ENCODE peak calls at places on chromosome 2, in ten cellular contexts. J is upper lobe of left lung, Q is tibial nerve, Y is brain microvascular endothelial cell, T is GM10248, C is endothelial cell, M is choroid plexus epithelial cell, U is HCT116, B is coronary artery, G is mammary epithelial cell. D is an unnamed sample.

GRCh38 chr2:205660521-205661124 is 21.7 kb upstream of the NRP2 start:
- DNase-seq in Q (peak), J (no peak), M (peak), U (no peak), B (no peak), Y (peak), G (peak), C (no peak), T (peak), D (no peak)

GRCh38 chr2:209808521-209808920 is 36.9 kb downstream of the UNC80 start:
- DNase-seq in G (no peak), T (peak), Q (no peak), Y (no peak), U (no peak), B (no peak), J (no peak), C (no peak), M (no peak), D (no peak)

GRCh38 chr2:233433794-233434193 is 79.5 kb downstream of the DGKD start:
- DNase-seq in C (no peak), Y (no peak), Q (no peak), T (no peak), B (no peak), J (no peak), U (no peak), G (no peak), M (no peak), D (no peak)

GRCh38 chr2:51505533-51505932 is 473.6 kb upstream of the NRXN1 start:
- DNase-seq in U (no peak), J (no peak), B (no peak), M (peak), T (no peak), G (no peak), C (no peak), Q (no peak), Y (no peak), D (no peak)

GRCh38 chr2:30828586-30828985 is 21.3 kb upstream of the CAPN13 start:
- DNase-seq in U (no peak), C (no peak), T (no peak), M (no peak), G (no peak), Q (no peak), J (no peak), Y (no peak), B (no peak), D (no peak)

GRCh38 chr2:231781798-231782726 is 980 bp upstream of the PDE6D start:
- DNase-seq in Q (peak), T (peak), J (peak), U (peak), G (peak), B (no peak), Y (peak), C (peak), M (peak), D (no peak)

GRCh38 chr2:188845692-188846091 is 128.5 kb upstream of the COL3A1 start:
- DNase-seq in T (no peak), M (peak), B (no peak), Q (no peak), J (no peak), Y (no peak), C (no peak), G (no peak), U (no peak), D (no peak)

GRCh38 chr2:195473802-195474201 is 183.2 kb upstream of the SLC39A10 start:
- DNase-seq in M (no peak), U (no peak), C (no peak), T (no peak), G (no peak), J (no peak), Y (no peak), B (no peak), Q (no peak), D (no peak)

GRCh38 chr2:73359915-73360697 is 25.5 kb upstream of the ALMS1 start:
- DNase-seq in C (no peak), U (no peak), T (no peak), B (no peak), J (no peak), M (peak), Y (no peak), G (no peak), Q (no peak), D (no peak)

GRCh38 chr2:17146358-17146757 is 371.9 kb downstream of the RAD51AP2 start:
- DNase-seq in U (no peak), Q (no peak), B (no peak), J (no peak), Y (no peak), G (no peak), T (no peak), M (no peak), C (no peak), D (no peak)

GRCh38 chr2:17149945-17150344 is 368.3 kb downstream of the RAD51AP2 start:
- DNase-seq in Y (no peak), T (no peak), Q (no peak), M (no peak), J (no peak), U (no peak), B (no peak), C (no peak), G (no peak), D (no peak)

DNA sequence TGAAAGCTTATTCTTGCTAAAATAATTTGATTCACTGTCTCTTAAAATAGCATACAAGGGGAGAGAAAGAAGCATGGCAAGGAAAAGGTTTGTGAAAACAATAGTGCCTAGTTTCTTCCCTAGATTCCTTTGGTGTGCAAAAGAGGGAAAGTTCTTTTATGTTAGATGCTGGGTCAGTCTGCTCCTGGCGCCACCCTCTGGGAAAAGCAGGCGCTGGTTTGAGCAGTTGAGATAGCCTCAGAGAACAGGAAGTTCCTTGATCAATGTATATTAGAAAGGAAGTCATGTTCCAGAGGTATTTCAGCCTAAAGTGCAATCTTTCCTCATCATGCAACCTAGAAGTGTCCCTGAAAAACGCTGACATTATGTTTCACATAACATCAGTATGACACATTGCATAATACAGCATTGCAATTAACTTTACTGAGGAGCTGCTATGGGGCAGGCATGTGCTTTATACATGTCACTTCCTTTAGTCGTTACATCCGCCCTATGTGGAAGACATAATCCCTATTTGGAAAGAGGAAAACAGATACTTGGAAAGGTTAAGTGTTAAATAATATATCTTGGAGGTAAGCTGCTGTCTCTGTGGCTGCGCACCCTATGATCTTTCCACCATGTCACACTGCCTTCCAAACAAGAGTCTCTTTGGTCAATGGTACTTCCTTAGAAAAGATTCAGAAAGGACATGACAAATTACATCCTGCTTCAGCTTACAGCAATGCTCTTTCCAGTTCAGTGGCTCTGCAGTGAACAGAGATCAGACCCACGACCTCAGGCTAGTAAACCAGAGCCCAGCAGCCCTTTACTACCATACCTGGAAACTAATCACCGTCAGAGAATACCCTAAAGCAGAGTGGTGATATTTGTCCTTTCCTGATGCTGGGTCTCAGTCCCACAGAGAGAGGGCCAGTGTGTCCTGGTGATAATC is 369.7 kb downstream of the RAD51AP2 start:
- DNase-seq in M (peak), B (no peak), C (peak), U (peak), Y (peak), J (no peak), T (no peak), G (peak), Q (no peak), D (peak)
- TF ChIP-seq CTCF in M (peak), B (no peak), C (no peak), U (no peak), Y (peak), J (no peak), T (no peak), G (peak), Q (no peak), D (peak)

GRCh38 chr2:153623020-153623419 is 144.5 kb upstream of the RPRM start:
- DNase-seq in U (no peak), G (no peak), M (no peak), B (no peak), Q (no peak), T (no peak), Y (no peak), J (no peak), C (no peak), D (no peak)

DNA sequence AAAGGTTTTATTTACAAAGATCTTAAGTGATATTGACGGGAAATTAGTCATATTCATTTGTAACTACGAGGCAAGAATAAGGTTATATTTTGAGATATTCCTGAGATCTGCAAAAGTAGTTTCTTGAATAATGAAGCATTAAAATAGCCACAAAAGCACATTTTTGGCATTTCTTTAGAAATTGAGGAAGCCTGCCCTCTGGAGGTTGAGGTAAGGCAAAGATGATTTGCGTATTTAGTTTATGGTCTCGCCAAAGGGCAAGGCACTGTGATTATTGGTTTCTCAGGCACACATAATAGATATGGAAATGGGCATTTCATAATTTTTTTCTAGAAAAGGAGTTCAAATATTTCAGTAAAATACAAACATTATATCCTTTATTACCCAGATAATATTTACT is 143.7 kb upstream of the RPRM start:
- DNase-seq in G (no peak), M (no peak), C (peak), Q (no peak), Y (no peak), B (no peak), J (no peak), T (no peak), U (no peak), D (peak)
- TF ChIP-seq CTCF in G (peak), M (no peak), C (peak), Q (no peak), Y (no peak), B (no peak), J (no peak), T (no peak), U (peak), D (peak)

GRCh38 chr2:6410265-6410664 is 455.4 kb downstream of the CMPK2 start:
- DNase-seq in G (no peak), U (no peak), T (no peak), C (no peak), B (no peak), Q (no peak), M (no peak), Y (no peak), J (no peak), D (no peak)

GRCh38 chr2:6412533-6413085 is 453.1 kb downstream of the CMPK2 start:
- DNase-seq in M (peak), C (no peak), Q (no peak), Y (peak), G (no peak), B (no peak), J (no peak), U (no peak), T (no peak), D (no peak)

DNA sequence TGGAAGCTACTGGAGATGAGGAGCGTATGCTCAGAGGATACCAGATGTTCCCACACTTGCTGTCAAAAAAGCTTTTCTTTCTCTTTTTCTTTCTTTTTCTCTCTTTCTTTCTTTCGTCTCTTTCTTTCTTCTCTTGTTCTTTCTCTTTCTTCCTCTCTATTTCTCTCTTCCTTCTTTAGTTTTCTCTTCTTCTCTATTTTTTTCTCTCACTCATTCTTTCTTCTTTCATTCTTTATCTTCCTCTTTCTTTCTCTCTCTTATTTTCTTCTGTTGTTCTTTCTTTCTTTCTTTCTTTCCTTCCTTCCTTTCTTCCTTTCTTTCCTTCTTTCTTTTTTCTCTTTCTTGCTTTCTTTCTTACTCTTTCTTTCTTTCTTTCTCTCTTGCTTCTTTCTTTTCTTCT is 457.6 kb downstream of the CMPK2 start:
- DNase-seq in Q (no peak), J (no peak), M (no peak), U (no peak), B (no peak), T (no peak), G (no peak), C (no peak), Y (no peak), D (no peak)
- TF ChIP-seq CTCF in Q (no peak), J (no peak), M (no peak), U (no peak), B (no peak), T (no peak), G (no peak), C (no peak), Y (no peak), D (no peak)

DNA sequence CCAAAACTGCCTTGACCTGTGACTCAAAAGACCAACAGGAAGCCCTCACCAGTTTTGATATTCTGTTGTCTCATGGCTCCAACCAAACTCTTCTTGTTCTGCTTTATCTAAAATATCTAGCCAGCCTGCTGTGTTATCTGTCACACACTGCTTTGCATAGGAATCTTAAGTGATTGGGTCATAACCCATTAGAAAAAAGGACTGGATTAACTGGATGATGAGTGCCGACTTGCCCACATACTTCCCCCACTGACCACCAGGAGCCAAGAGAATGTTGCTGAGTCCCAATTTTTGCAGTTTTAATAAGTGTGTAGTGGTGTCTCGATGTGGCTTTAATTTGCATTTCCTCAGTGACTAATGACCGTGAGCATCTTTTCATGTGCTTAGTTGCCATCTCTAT is 6.5 kb downstream of the MOGAT1 start:
- DNase-seq in U (no peak), Q (no peak), J (no peak), M (no peak), C (no peak), B (no peak), Y (peak), G (no peak), T (no peak), D (no peak)
- TF ChIP-seq CTCF in U (no peak), Q (no peak), J (no peak), M (peak), C (peak), B (no peak), Y (peak), G (no peak), T (no peak), D (no peak)

DNA sequence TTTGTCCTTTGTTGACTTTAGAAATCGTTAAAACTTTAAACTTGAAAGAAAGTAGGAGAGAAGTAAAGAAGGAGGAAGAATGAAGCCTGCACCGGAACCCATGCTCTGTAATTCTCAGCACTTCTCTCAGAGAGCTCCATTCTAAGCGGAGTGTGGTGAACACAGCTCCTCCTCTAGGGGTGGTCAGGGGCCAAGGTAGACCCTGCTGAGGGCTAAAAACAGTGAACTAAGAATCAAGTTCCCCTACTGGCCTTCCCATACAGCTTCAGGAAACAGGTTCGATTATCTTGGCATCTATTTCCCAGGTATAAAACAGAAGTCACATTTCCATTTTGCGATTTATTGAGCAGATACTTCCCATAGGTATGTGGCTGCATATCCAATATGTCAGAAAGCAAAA is 92.7 kb upstream of the ASAP2 start:
- DNase-seq in Y (no peak), G (no peak), T (no peak), J (no peak), C (no peak), B (no peak), M (no peak), U (no peak), Q (no peak), D (no peak)
- TF ChIP-seq CTCF in Y (no peak), G (no peak), T (no peak), J (no peak), C (no peak), B (no peak), M (no peak), U (no peak), Q (no peak), D (no peak)

DNA sequence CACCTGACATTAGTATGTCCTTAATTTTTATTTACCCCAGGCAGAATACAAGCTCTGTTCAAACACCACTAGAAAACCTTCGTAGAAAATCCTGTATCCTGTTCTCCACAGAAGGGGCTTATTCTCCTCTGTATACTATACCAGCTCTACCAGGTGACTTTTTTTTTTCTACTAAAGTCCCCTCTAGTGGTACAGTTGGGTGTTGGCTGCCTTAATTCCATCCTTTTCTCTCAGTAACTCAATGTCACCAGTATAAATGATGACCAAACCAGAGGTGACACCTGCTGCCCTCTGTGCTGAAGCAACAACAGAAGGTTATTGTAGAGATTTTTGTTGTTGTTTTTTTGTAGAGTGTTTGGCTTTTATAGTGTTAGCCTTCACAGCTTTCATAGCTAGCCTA is 1322.0 kb downstream of the LRP1B start:
- DNase-seq in J (no peak), C (no peak), M (peak), Q (no peak), U (peak), B (no peak), Y (no peak), G (no peak), T (no peak), D (no peak)
- TF ChIP-seq CTCF in J (no peak), C (no peak), M (peak), Q (no peak), U (peak), B (no peak), Y (peak), G (no peak), T (no peak), D (no peak)

D was measured in nephron progenitor cell.